ENCODE peak calls at places on chromosomes 16 and 17, in five cellular contexts. G, M, N, I and J are unnamed samples.

GRCh38 chr16:87575027-87575804 is 27.1 kb upstream of the JPH3 start:
- DNase-seq in N (no peak), M (no peak), G (peak), I (no peak), J (no peak)

GRCh38 chr17:75654176-75654575 is 12.8 kb downstream of the RECQL5 start:
- DNase-seq in G (no peak), I (no peak), M (no peak), N (no peak), J (no peak)

GRCh38 chr17:82000803-82001649 is 21.7 kb downstream of the CENPX start:
- DNase-seq in G (peak), I (no peak), N (no peak), M (no peak), J (no peak)

GRCh38 chr17:17745476-17746455 is 64.5 kb downstream of the RAI1 start:
- DNase-seq in G (no peak), N (no peak), M (no peak), I (no peak), J (no peak)

GRCh38 chr16:85312642-85313540 is 200.6 kb upstream of the CIBAR2 start:
- DNase-seq in G (peak), M (no peak), I (no peak), N (no peak), J (no peak)

GRCh38 chr16:5633845-5634440 is 536.3 kb upstream of the EEF2KMT start:
- DNase-seq in M (peak), N (no peak), I (peak), G (no peak), J (peak)

GRCh38 chr17:29577778-29578211 is 9.3 kb downstream of the TP53I13 start:
- DNase-seq in M (no peak), G (no peak), I (no peak), N (no peak), J (no peak)

GRCh38 chr16:716250-716607 is 1.3 kb downstream of the METRN start:
- DNase-seq in N (no peak), M (peak), I (peak), G (no peak), J (no peak)

GRCh38 chr16:70430667-70431536 is 8.0 kb downstream of the ST3GAL2 start:
- DNase-seq in I (peak), G (no peak), N (peak), M (no peak), J (no peak)

GRCh38 chr16:28027055-28027454 is 36.5 kb downstream of the GSG1L start:
- DNase-seq in I (no peak), G (no peak), M (no peak), N (no peak), J (no peak)

GRCh38 chr16:73183678-73184092 is 135.8 kb upstream of the ZFHX3 start:
- DNase-seq in G (no peak), N (no peak), I (no peak), M (peak), J (no peak)

GRCh38 chr17:40348562-40349476 is 15.7 kb downstream of the GJD3 start:
- DNase-seq in N (no peak), I (no peak), M (peak), G (no peak), J (no peak)

GRCh38 chr17:7929158-7930029 is at the start of gene KCNAB3:
- DNase-seq in I (no peak), M (peak), G (peak), N (no peak), J (peak)

GRCh38 chr17:34620458-34620857 is 41.1 kb downstream of the TMEM132E start:
- DNase-seq in N (no peak), I (no peak), G (no peak), M (peak), J (no peak)

GRCh38 chr17:67441052-67441738 is 64.1 kb downstream of the PITPNC1 start:
- DNase-seq in M (no peak), N (no peak), I (peak), G (no peak), J (no peak)

GRCh38 chr17:40139566-40140058 is 725 bp upstream of the CASC3 start:
- DNase-seq in G (no peak), N (no peak), M (no peak), I (no peak), J (peak)

GRCh38 chr17:47998044-47998443 is 27.1 kb downstream of the CDK5RAP3 start:
- DNase-seq in N (no peak), I (no peak), G (no peak), M (no peak), J (no peak)

GRCh38 chr16:759110-759910 is 1.2 kb upstream of the MSLN start:
- DNase-seq in G (no peak), I (no peak), N (no peak), M (no peak), J (peak)

GRCh38 chr16:84061236-84061830 is 18.7 kb upstream of the SLC38A8 start:
- DNase-seq in N (no peak), G (no peak), I (no peak), M (no peak), J (no peak)

GRCh38 chr17:68780561-68780960 is 174.6 kb downstream of the ABCA8 start:
- DNase-seq in I (no peak), G (no peak), M (no peak), N (no peak), J (no peak)

GRCh38 chr17:18974407-18975149 is 22.6 kb downstream of the SLC5A10 start:
- DNase-seq in I (no peak), G (no peak), N (no peak), M (no peak), J (no peak)

GRCh38 chr17:63189930-63190329 is 223.9 kb downstream of the TANC2 start:
- DNase-seq in N (no peak), M (no peak), I (no peak), G (no peak), J (no peak)

GRCh38 chr17:45050680-45051059 is 762 bp downstream of the DCAKD start:
- DNase-seq in I (peak), N (no peak), G (no peak), M (peak), J (no peak)

GRCh38 chr16:50509521-50510341 is 38.5 kb upstream of the NKD1 start:
- DNase-seq in G (peak), M (peak), N (no peak), I (peak), J (peak)

GRCh38 chr17:29931253-29931932 is 1.4 kb upstream of the SSH2 start:
- DNase-seq in G (peak), N (peak), I (peak), M (peak), J (peak)

GRCh38 chr16:85947511-85948509 is 48.8 kb downstream of the IRF8 start:
- DNase-seq in I (no peak), N (peak), M (no peak), G (no peak), J (no peak)

GRCh38 chr16:10808850-10809249 is 9.7 kb downstream of the TVP23A start:
- DNase-seq in I (no peak), G (no peak), M (no peak), N (no peak), J (no peak)

GRCh38 chr17:4800462-4801185 is 1.5 kb downstream of the C17orf114 start:
- DNase-seq in M (no peak), N (no peak), G (no peak), I (no peak), J (no peak)

GRCh38 chr17:34692932-34693331 is 113.5 kb downstream of the TMEM132E start:
- DNase-seq in I (no peak), N (no peak), M (no peak), G (no peak), J (no peak)

GRCh38 chr17:6496636-6497441 is 52.6 kb downstream of the PIMREG start:
- DNase-seq in N (no peak), M (no peak), G (no peak), I (no peak), J (no peak)

GRCh38 chr17:39809221-39809620 is 54.9 kb downstream of the IKZF3 start:
- DNase-seq in N (no peak), I (no peak), G (no peak), M (no peak), J (no peak)

GRCh38 chr17:18368948-18369347 is 5.6 kb upstream of the SHMT1 start:
- DNase-seq in M (no peak), N (no peak), G (no peak), I (no peak), J (peak)

GRCh38 chr17:74028717-74029116 is 174.8 kb upstream of the RPL38 start:
- DNase-seq in G (no peak), I (no peak), N (no peak), M (no peak), J (no peak)

GRCh38 chr16:48383877-48384304 is 1.3 kb downstream of the SIAH1 start:
- DNase-seq in G (no peak), I (peak), N (no peak), M (no peak), J (no peak)

DNA sequence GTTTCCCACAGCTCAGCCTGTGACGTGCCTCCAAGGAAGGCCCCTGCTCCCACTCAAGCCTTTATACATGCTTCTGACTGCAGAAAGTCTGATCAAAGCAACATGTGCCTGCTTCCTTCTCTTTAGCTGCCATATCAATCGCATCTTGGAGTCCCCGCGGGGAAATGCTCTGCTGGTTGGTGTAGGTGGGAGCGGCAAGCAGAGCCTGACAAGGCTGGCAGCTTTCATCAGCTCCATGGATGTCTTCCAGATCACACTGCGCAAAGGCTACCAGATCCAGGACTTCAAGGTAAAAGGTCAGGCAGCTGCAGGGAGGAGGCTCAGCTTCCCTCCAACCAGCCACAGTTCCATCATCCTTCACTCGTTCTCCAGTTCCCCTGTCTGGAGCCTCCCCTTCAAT is 189.7 kb downstream of the ZNF18 start:
- DNase-seq in I (no peak), N (no peak), G (no peak), M (peak), J (no peak)
- TF ChIP-seq JUND in I (no peak), N (no peak), G (no peak), M (no peak), J (no peak)

GRCh38 chr17:27657620-27658019 is 26.6 kb downstream of the LGALS9 start:
- DNase-seq in N (no peak), I (no peak), M (no peak), G (no peak), J (peak)
- TF ChIP-seq JUND in N (no peak), I (no peak), M (no peak), G (no peak), J (no peak)

DNA sequence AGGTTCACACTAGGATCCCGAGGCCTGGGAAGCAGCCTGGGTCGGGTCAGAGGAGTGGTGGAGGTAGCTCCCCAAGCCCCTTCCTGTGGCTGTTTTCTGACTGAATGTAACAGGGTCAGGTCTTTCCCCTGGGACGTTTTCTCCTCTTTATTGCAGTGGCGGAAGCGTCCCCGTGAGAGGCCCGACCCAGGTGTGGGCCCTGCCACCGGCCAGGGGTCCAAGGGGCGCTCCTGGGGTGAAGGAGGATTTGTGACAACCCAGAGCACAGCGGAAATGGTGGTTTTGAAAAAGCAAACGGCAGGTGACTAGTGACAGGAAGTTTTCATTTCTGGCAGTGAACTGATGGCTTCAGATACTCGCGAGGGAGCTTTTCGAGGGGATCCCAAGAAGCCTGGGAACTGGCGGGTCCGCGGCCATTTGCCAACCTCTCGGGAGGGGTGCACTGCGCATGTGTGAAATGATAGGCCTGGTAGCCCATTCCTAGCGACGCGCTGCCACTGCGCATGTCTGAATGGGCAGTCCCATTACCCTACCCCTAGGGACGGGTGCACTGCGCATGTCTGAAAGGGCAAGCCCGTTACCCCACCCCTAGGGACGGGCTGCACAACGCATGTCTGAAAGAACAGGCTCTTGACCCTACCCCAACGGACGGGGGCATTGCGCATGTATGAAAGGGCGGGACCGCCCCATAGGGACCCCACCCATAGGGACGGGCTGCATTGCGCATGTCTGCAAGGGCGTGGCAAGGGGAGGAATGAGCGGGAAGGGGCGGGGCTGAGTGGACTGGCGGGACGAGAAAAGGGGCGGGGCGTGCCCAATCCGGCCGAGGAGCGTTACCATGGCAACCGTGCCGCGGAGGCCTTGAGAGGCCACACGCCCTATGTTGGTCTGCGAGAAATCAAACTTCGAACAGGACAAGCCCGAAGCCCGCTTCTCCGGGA is 1747.9 kb downstream of the TP53TG3F start:
- DNase-seq in G (no peak), M (peak), N (no peak), I (no peak), J (peak)
- TF ChIP-seq JUND in G (no peak), M (no peak), N (no peak), I (no peak), J (no peak)

DNA sequence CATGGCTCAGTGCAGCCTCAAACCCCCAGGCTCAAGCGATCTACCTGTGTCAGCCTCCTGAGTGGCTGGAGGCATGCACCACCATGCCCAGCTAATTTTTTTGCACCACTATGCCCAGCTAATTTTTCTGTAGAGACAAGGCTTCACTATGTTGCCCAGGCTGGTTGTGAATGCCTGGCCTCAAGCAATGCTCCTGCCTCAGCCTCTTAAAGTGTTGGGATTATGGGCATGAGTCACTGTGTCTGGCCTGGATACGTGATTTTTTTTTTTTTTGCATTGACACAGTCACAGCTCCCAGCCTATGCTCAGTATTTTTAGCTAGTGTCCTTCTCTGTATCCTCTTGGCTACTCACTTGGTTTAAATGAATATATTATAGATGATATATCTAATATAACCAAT is 377.0 kb upstream of the TNRC6C start:
- DNase-seq in G (no peak), I (no peak), M (no peak), N (no peak), J (no peak)
- TF ChIP-seq JUND in G (no peak), I (no peak), M (peak), N (no peak), J (no peak)